ENCODE peak calls at places on chromosomes 6 and 20, in four cellular contexts. X, M, Q and G are unnamed samples.

GRCh38 chr20:11549172-11550117 is 368.2 kb upstream of the BTBD3 start:
- DNase-seq in X (no peak), M (no peak), Q (no peak), G (no peak)

GRCh38 chr6:136347847-136348246 is 58.2 kb upstream of the BCLAF1 start:
- DNase-seq in X (no peak), M (no peak), Q (no peak), G (no peak)

GRCh38 chr20:3000852-3001523 is 42.4 kb upstream of the GNRH2 start:
- DNase-seq in X (no peak), M (peak; percentile 53), Q (peak; percentile 19), G (peak; percentile 75)

GRCh38 chr6:55260181-55260580 is 67.1 kb upstream of the GFRAL start:
- DNase-seq in X (no peak), M (no peak), Q (no peak), G (no peak)

GRCh38 chr6:34238507-34239239 is 2.0 kb downstream of the HMGA1 start:
- DNase-seq in X (no peak), M (no peak), Q (no peak), G (no peak)

GRCh38 chr6:79495246-79495645 is 42.0 kb downstream of the LCA5 start:
- DNase-seq in X (no peak), M (no peak), Q (no peak), G (no peak)

GRCh38 chr20:44945261-44945660 is 14.9 kb downstream of the TOMM34 start:
- DNase-seq in X (no peak), M (no peak), Q (no peak), G (no peak)

GRCh38 chr20:23086931-23087411 is 847 bp upstream of the CD93 start:
- DNase-seq in X (no peak), M (no peak), Q (no peak), G (no peak)

GRCh38 chr6:12030993-12031550 is 19.0 kb downstream of the HIVEP1 start:
- DNase-seq in X (no peak), M (peak; percentile 57), Q (no peak), G (peak; percentile 57)

GRCh38 chr6:10146723-10147451 is 268.0 kb downstream of the TFAP2A start:
- DNase-seq in X (no peak), M (peak; percentile 14), Q (no peak), G (peak; percentile 8)

GRCh38 chr6:144718431-144718830 is 433.3 kb downstream of the UTRN start:
- DNase-seq in X (no peak), M (peak; percentile 63), Q (no peak), G (peak; percentile 55)